ENCODE peak calls at places on chromosomes 6 and 20, in five cellular contexts. U, X, M, G and H are unnamed samples.

GRCh38 chr20:39993737-39994136 is 695.3 kb downstream of the MAFB start:
- DNase-seq in X (no peak), U (no peak), M (no peak), G (no peak), H (no peak)

GRCh38 chr6:66226099-66226498 is 519.1 kb upstream of the EYS start:
- DNase-seq in X (peak), G (no peak), M (no peak), U (peak), H (no peak)

GRCh38 chr6:32386040-32386439 is 14.3 kb upstream of the TSBP1 start:
- DNase-seq in G (no peak), M (no peak), X (no peak), U (no peak), H (no peak)

GRCh38 chr20:36950432-36951197 is 893 bp downstream of the SAMHD1 start:
- DNase-seq in U (no peak), M (peak), G (no peak), X (peak), H (no peak)

GRCh38 chr6:337782-338464 is 45.6 kb downstream of the DUSP22 start:
- DNase-seq in U (no peak), M (no peak), G (no peak), X (no peak), H (no peak)

GRCh38 chr6:14501240-14501639 is 383.7 kb downstream of the CD83 start:
- DNase-seq in M (no peak), G (no peak), X (no peak), U (no peak), H (peak)

GRCh38 chr6:132131777-132132176 is 180.6 kb upstream of the CCN2 start:
- DNase-seq in X (peak), U (peak), M (peak), G (peak), H (peak)

GRCh38 chr6:44260451-44261297 is 3.3 kb upstream of the SLC35B2 start:
- DNase-seq in M (no peak), G (no peak), X (no peak), U (no peak), H (no peak)

GRCh38 chr6:124903797-124904196 is 58.4 kb upstream of the RNF217 start:
- DNase-seq in U (no peak), X (no peak), M (no peak), G (no peak), H (no peak)

GRCh38 chr6:29142349-29142748 is 28.4 kb upstream of the OR2J2 start:
- DNase-seq in M (no peak), G (no peak), U (no peak), X (no peak), H (no peak)

GRCh38 chr6:41352396-41352795 is 17.0 kb downstream of the NCR2 start:
- DNase-seq in U (no peak), X (no peak), M (no peak), G (no peak), H (no peak)

GRCh38 chr6:15344831-15345230 is 99.0 kb downstream of the JARID2 start:
- DNase-seq in X (peak), M (no peak), G (no peak), U (no peak), H (no peak)

DNA sequence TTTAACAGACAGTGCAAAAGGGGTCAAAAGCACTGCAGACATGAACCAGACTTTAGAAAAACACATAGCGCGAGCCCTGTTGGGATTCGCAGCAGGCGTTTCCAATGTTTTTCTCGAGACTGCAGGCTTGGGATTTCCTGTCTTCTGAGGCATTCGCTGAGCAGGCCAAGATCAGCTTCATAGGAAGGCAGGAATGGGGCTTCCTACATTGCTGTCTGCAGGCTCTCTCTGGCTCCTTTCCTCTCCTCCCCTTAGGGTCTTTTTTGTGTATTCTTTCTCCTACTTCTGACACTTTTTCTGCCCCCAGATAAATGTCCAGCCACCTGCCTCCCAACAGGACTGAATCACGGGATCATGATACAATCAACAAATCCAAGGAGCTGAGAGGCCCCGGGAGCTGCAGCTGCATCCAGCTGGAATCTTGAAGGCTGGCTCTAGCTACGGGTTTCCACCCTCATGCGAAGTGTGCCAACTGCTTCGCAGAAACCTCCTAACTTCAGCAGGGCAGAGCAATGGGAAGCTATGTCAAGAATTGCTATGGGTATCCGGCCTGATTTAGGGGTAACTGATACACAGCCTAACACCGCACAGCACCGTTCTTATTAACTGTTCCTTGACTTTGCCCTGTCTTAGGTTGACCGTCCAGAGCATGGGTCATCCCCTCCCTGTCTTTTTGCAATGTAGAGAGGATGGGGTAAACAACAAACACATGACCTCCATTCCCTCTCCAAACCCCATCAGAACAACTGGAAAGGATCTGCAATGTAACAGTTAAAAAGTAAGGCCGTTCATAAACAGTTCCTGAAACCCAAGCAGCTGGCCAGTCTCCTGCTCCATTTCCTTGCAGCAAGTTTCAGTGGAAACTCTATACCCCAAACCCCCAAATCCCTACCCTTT is 31.6 kb downstream of the SNX5 start:
- DNase-seq in G (no peak), M (no peak), X (peak), U (peak), H (no peak)
- H3K4me3 ChIP-seq in G (no peak), M (no peak), X (no peak), U (no peak), H (no peak)

DNA sequence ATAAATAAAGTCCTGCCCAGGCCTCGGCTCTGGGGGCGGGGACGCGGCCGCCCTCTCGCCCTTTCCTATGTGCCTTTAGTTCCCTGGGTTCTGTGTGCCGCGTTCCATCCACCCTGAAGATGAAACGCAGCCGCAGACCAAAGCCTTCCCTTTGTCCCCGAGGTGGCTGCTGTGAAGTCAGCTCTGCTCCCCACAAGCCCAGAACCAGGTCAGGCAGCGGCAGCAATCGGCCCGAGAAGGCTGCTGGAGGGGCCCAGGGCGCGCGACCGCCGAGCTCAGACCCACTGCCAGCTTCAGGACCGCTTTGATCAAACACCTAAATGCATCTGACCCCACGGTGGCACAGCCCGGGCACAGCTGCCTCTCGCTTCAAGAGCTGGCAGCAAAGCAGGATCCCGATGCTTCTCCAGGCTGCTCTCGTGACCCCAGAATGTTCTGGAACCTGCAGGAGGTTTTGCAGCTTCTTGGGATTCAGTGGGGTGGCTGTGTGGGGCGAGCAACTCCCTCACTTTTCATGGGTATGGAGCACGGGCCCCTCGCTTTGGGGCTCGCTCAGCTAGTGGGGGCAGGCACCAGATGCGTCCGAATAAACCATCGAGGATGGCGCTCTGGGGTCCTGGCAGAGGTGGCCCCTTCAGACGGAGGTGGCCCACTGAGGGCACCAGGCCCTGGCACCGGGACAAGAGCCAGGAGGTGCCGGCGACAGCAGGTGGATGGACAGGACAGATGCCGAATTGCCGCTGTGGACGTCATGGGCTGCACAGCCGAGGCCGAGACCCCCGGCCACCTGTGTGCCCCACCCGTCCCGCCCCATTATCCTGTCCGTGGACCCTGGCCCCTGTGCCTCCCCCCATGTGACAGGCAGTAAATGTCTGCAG is 13.0 kb downstream of the CHRNA4 start:
- DNase-seq in U (no peak), M (no peak), G (no peak), X (no peak), H (no peak)
- H3K4me3 ChIP-seq in U (no peak), M (no peak), G (no peak), X (no peak), H (no peak)

GRCh38 chr20:63495771-63496403 is 3.0 kb downstream of the EEF1A2 start:
- DNase-seq in M (peak), X (peak), G (no peak), U (peak), H (no peak)
- H3K4me3 ChIP-seq in M (no peak), X (peak), G (no peak), U (peak), H (no peak)

GRCh38 chr6:1940381-1940780 is 305.0 kb downstream of the GMDS start:
- DNase-seq in G (no peak), M (no peak), X (no peak), U (no peak), H (no peak)
- H3K4me3 ChIP-seq in G (no peak), M (no peak), X (no peak), U (no peak), H (no peak)

DNA sequence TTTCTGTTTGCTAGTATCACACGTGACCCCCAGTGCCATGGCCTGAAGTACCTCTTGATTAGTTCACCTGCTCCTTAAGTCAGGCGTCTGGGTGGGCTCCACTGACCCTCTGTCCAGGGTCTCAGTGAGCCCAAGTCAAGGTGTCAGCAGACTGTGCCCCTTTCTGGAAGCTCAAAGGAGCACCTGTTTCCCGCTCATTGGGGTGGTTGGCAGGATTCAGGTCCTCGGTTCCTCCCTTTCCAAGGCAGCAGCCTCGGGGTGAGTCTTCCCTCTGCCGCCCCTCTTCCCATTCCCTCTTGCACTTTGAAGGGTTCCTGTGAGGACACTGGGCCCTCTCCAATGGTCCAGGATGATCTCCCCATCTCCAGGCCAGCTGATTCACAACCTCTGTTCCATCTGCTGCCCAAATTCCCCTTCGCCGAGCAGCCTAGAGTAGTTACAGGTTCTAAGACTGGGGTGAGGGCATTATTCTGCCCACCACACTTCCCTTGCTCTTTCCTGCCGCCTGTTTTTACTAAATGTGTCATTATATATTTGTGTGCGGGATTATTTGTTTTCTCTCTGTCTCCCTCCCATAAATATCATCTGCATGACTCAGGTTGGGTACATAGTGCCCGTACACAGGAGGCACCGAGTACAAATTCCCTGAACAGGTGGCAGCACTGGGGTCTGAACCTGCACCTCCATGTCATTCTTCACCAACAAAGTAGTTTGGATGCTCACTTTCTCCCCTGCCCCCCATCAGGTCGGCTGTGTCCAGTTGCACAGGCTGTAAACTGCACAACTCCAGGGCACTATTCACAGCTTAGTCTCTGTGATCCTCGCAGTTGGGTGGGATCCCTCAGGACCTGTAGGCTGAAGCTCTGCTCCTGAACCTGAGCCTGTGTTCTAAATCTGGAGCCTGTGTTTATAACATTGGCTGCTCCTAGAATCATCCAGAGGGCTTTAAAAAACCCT is 58.5 kb downstream of the RBM38 start:
- DNase-seq in G (no peak), X (no peak), U (no peak), M (no peak), H (no peak)
- H3K4me3 ChIP-seq in G (no peak), X (no peak), U (no peak), M (no peak), H (no peak)

GRCh38 chr6:137868721-137869631 is 1.9 kb downstream of the TNFAIP3 start:
- DNase-seq in U (no peak), X (no peak), G (no peak), M (no peak), H (no peak)
- H3K4me3 ChIP-seq in U (peak), X (peak), G (no peak), M (peak), H (peak)

GRCh38 chr20:53827996-53828672 is 234.5 kb upstream of the ZNF217 start:
- DNase-seq in U (peak), G (peak), M (no peak), X (peak), H (no peak)

GRCh38 chr20:53827292-53827995 is 233.8 kb upstream of the ZNF217 start:
- DNase-seq in X (peak), U (no peak), G (no peak), M (no peak), H (no peak)

GRCh38 chr20:53829086-53829703 is 235.6 kb upstream of the ZNF217 start:
- DNase-seq in X (peak), G (peak), M (peak), U (peak), H (no peak)

GRCh38 chr20:53829706-53830521 is 236.3 kb upstream of the ZNF217 start:
- DNase-seq in G (no peak), X (peak), U (peak), M (peak), H (no peak)

GRCh38 chr20:53828673-53829085 is 235.0 kb upstream of the ZNF217 start:
- DNase-seq in U (peak), X (peak), G (peak), M (no peak), H (peak)
- H3K4me3 ChIP-seq in U (peak), X (peak), G (peak), M (no peak), H (no peak)

DNA sequence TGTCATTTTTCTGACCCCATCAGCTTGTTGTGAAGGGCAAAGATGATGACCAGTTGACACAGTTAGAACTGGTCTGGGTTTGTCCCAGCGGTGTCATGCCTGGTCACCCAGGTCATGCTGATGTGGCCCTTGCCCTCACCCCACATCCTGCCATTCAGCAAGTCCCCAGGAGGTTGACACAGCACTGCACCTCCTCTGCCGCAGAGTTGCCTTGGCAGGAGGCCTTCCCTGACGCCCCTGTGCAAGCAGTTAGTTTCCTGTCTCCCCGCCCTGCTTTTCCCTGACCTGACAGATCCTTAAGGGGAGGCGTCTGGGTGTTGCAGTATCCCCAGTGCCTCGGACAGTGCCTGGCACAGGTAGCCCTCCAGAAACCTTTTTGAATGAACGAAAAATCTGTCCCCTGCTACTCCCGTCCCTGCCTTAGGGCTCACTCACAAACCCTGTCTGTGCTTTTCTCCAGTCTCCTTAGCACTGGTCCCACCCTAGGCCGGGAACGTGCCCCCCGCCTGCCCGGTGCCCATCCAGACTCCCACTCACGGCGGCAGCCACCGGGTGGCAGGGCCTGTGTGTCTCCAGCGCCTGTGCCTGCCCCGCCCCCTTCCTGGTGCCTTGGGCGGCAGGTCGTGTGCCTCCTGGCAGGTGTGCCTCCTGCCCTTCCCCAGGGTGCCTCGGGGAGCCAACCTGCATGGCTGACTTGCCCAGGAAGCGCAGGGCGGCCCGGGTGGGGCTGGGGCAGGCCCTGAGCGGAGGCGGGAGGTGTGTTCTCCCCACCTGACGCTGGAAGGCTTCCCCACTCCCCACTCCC is 146.3 kb upstream of the RNF24 start:
- DNase-seq in G (no peak), U (no peak), X (no peak), M (peak), H (no peak)
- H3K4me3 ChIP-seq in G (no peak), U (no peak), X (no peak), M (no peak), H (no peak)

GRCh38 chr6:21836772-21837460 is 243.4 kb downstream of the SOX4 start:
- DNase-seq in G (no peak), M (no peak), U (no peak), X (no peak), H (no peak)
- H3K4me3 ChIP-seq in G (no peak), M (no peak), U (no peak), X (no peak), H (no peak)

GRCh38 chr20:62949887-62950286 is 2.6 kb upstream of the SLC17A9 start:
- DNase-seq in M (no peak), U (no peak), X (no peak), G (no peak), H (no peak)

GRCh38 chr20:62952373-62953166 is at the start of gene SLC17A9:
- DNase-seq in U (peak), G (peak), M (peak), X (peak), H (no peak)

GRCh38 chr20:62951896-62952372 is 575 bp upstream of the SLC17A9 start:
- DNase-seq in U (no peak), X (no peak), M (no peak), G (no peak), H (no peak)

GRCh38 chr20:62950741-62951140 is 1.8 kb upstream of the SLC17A9 start:
- DNase-seq in G (no peak), X (no peak), M (no peak), U (no peak), H (no peak)

DNA sequence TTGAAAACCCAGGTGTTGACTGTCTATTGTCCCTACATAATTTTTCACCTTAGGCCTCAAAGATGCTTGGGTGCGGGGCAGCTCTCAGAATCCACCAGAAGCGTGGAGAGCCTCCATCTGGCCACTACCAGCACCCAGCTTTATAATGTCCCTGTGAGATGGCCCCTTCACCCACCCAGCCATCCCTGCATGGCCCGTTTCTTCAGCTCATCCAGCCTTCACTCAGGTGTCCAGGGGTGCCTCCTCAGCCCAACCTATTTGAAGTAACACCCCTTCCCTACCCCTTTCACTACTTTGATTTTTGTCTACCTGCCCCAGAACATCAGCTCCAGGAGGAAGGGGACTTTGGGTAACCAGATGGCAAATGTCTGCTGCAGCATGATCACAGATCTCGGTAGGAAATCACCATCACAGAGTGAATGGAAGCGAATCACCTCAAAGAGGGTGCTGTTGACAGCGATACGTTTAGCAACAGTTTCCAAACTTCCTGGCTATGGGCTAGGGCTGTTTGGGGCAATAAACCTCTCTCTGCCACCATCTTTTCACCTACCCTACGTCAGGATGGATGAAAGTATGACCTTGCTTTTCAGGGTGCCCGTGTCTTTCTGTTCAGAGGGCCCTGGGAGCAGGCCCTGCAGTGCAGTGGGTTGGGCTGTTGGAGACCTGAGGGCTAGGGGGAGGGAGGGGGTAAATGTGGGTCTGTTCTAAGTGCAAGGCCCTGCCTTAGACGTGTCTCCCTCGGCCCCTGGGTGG is 1.2 kb upstream of the SLC17A9 start:
- DNase-seq in U (no peak), G (no peak), M (no peak), X (no peak), H (no peak)
- H3K4me3 ChIP-seq in U (no peak), G (peak), M (no peak), X (no peak), H (no peak)